ENCODE peak calls at places on chromosomes 12 and 14, in four cellular contexts. One of them, this sample, is unnamed.

GRCh38 chr14:53412819-53413664 is 259.9 kb upstream of the DDHD1 start:
- DNase-seq in activated effector memory CD4-positive, alpha-beta T cell treated with Interleukin-2 at 50 U/mL for 16 hours: no peak
- DNase-seq in Karpas-422: peak
- DNase-seq in trophoblast cell: peak
- DNase-seq in this sample: no peak

GRCh38 chr12:11347810-11348209 is 37.6 kb upstream of the PRB4 start:
- DNase-seq in activated effector memory CD4-positive, alpha-beta T cell treated with Interleukin-2 at 50 U/mL for 16 hours: no peak
- DNase-seq in Karpas-422: no peak
- DNase-seq in trophoblast cell: peak
- DNase-seq in this sample: no peak

GRCh38 chr12:51505363-51505762 is 80.7 kb downstream of the SLC4A8 start:
- DNase-seq in activated effector memory CD4-positive, alpha-beta T cell treated with Interleukin-2 at 50 U/mL for 16 hours: no peak
- DNase-seq in Karpas-422: no peak
- DNase-seq in trophoblast cell: no peak
- DNase-seq in this sample: no peak

GRCh38 chr14:32083789-32084188 is 6.7 kb downstream of the ARHGAP5 start:
- DNase-seq in activated effector memory CD4-positive, alpha-beta T cell treated with Interleukin-2 at 50 U/mL for 16 hours: no peak
- DNase-seq in Karpas-422: no peak
- DNase-seq in trophoblast cell: peak
- DNase-seq in this sample: no peak

GRCh38 chr14:85622106-85622505 is 92.2 kb downstream of the FLRT2 start:
- DNase-seq in activated effector memory CD4-positive, alpha-beta T cell treated with Interleukin-2 at 50 U/mL for 16 hours: no peak
- DNase-seq in Karpas-422: no peak
- DNase-seq in trophoblast cell: peak
- DNase-seq in this sample: no peak

GRCh38 chr14:85732031-85732430 is 202.1 kb downstream of the FLRT2 start:
- DNase-seq in activated effector memory CD4-positive, alpha-beta T cell treated with Interleukin-2 at 50 U/mL for 16 hours: no peak
- DNase-seq in Karpas-422: no peak
- DNase-seq in trophoblast cell: no peak
- DNase-seq in this sample: no peak

GRCh38 chr12:19158909-19159308 is 29.4 kb downstream of the PLEKHA5 start:
- DNase-seq in activated effector memory CD4-positive, alpha-beta T cell treated with Interleukin-2 at 50 U/mL for 16 hours: no peak
- DNase-seq in Karpas-422: no peak
- DNase-seq in trophoblast cell: no peak
- DNase-seq in this sample: no peak

GRCh38 chr12:89783321-89784060 is 74.9 kb upstream of the ATP2B1 start:
- DNase-seq in activated effector memory CD4-positive, alpha-beta T cell treated with Interleukin-2 at 50 U/mL for 16 hours: no peak
- DNase-seq in Karpas-422: peak
- DNase-seq in trophoblast cell: no peak
- DNase-seq in this sample: no peak

GRCh38 chr14:31090872-31091764 is 64.9 kb upstream of the STRN3 start:
- DNase-seq in activated effector memory CD4-positive, alpha-beta T cell treated with Interleukin-2 at 50 U/mL for 16 hours: no peak
- DNase-seq in Karpas-422: no peak
- DNase-seq in trophoblast cell: peak
- DNase-seq in this sample: no peak

GRCh38 chr12:120856980-120857379 is 47.2 kb downstream of the SPPL3 start:
- DNase-seq in activated effector memory CD4-positive, alpha-beta T cell treated with Interleukin-2 at 50 U/mL for 16 hours: no peak
- DNase-seq in Karpas-422: peak
- DNase-seq in trophoblast cell: peak
- DNase-seq in this sample: no peak

GRCh38 chr14:65772901-65773574 is 360.5 kb downstream of the FUT8 start:
- DNase-seq in activated effector memory CD4-positive, alpha-beta T cell treated with Interleukin-2 at 50 U/mL for 16 hours: no peak
- DNase-seq in Karpas-422: no peak
- DNase-seq in trophoblast cell: no peak
- DNase-seq in this sample: no peak

GRCh38 chr12:42426733-42427132 is 100.8 kb downstream of the PPHLN1 start:
- DNase-seq in activated effector memory CD4-positive, alpha-beta T cell treated with Interleukin-2 at 50 U/mL for 16 hours: no peak
- DNase-seq in Karpas-422: no peak
- DNase-seq in trophoblast cell: peak
- DNase-seq in this sample: no peak

GRCh38 chr14:85471744-85472143 is 58.2 kb upstream of the FLRT2 start:
- DNase-seq in activated effector memory CD4-positive, alpha-beta T cell treated with Interleukin-2 at 50 U/mL for 16 hours: no peak
- DNase-seq in Karpas-422: no peak
- DNase-seq in trophoblast cell: peak
- DNase-seq in this sample: no peak

GRCh38 chr14:54642950-54643695 is 76.2 kb downstream of the SAMD4A start:
- DNase-seq in activated effector memory CD4-positive, alpha-beta T cell treated with Interleukin-2 at 50 U/mL for 16 hours: no peak
- DNase-seq in Karpas-422: peak
- DNase-seq in trophoblast cell: peak
- DNase-seq in this sample: peak

GRCh38 chr12:19316420-19316819 is 122.9 kb upstream of the AEBP2 start:
- DNase-seq in activated effector memory CD4-positive, alpha-beta T cell treated with Interleukin-2 at 50 U/mL for 16 hours: no peak
- DNase-seq in Karpas-422: no peak
- DNase-seq in trophoblast cell: no peak
- DNase-seq in this sample: no peak

GRCh38 chr12:3275171-3276041 is 198.2 kb downstream of the TSPAN9 start:
- DNase-seq in activated effector memory CD4-positive, alpha-beta T cell treated with Interleukin-2 at 50 U/mL for 16 hours: peak
- DNase-seq in Karpas-422: peak
- DNase-seq in trophoblast cell: peak
- DNase-seq in this sample: peak

GRCh38 chr12:127926004-127926403 is 341.0 kb upstream of the TMEM132C start:
- DNase-seq in activated effector memory CD4-positive, alpha-beta T cell treated with Interleukin-2 at 50 U/mL for 16 hours: no peak
- DNase-seq in Karpas-422: peak
- DNase-seq in trophoblast cell: no peak
- DNase-seq in this sample: no peak

GRCh38 chr14:76672123-76672522 is 89.1 kb upstream of the VASH1 start:
- DNase-seq in activated effector memory CD4-positive, alpha-beta T cell treated with Interleukin-2 at 50 U/mL for 16 hours: no peak
- DNase-seq in Karpas-422: no peak
- DNase-seq in trophoblast cell: no peak
- DNase-seq in this sample: no peak

GRCh38 chr14:41280745-41281144 is 325.9 kb upstream of the LRFN5 start:
- DNase-seq in activated effector memory CD4-positive, alpha-beta T cell treated with Interleukin-2 at 50 U/mL for 16 hours: no peak
- DNase-seq in Karpas-422: peak
- DNase-seq in trophoblast cell: peak
- DNase-seq in this sample: no peak

GRCh38 chr14:50388256-50388931 is 8.3 kb downstream of the CDKL1 start:
- DNase-seq in activated effector memory CD4-positive, alpha-beta T cell treated with Interleukin-2 at 50 U/mL for 16 hours: no peak
- DNase-seq in Karpas-422: no peak
- DNase-seq in trophoblast cell: no peak
- DNase-seq in this sample: no peak

GRCh38 chr12:25189656-25190055 is 5.3 kb downstream of the DNAI7 start:
- DNase-seq in activated effector memory CD4-positive, alpha-beta T cell treated with Interleukin-2 at 50 U/mL for 16 hours: no peak
- DNase-seq in Karpas-422: no peak
- DNase-seq in trophoblast cell: no peak
- DNase-seq in this sample: no peak

GRCh38 chr14:22337938-22338337 is 251.1 kb downstream of the DAD1 start:
- DNase-seq in activated effector memory CD4-positive, alpha-beta T cell treated with Interleukin-2 at 50 U/mL for 16 hours: no peak
- DNase-seq in Karpas-422: no peak
- DNase-seq in trophoblast cell: no peak
- DNase-seq in this sample: no peak

GRCh38 chr14:59632381-59632780 is 55.8 kb upstream of the CCDC175 start:
- DNase-seq in activated effector memory CD4-positive, alpha-beta T cell treated with Interleukin-2 at 50 U/mL for 16 hours: no peak
- DNase-seq in Karpas-422: peak
- DNase-seq in trophoblast cell: peak
- DNase-seq in this sample: no peak

GRCh38 chr12:102234599-102234998 is 37.0 kb upstream of the PMCH start:
- DNase-seq in activated effector memory CD4-positive, alpha-beta T cell treated with Interleukin-2 at 50 U/mL for 16 hours: no peak
- DNase-seq in Karpas-422: no peak
- DNase-seq in trophoblast cell: no peak
- DNase-seq in this sample: no peak

GRCh38 chr14:60590907-60591510 is 58.3 kb downstream of the SIX1 start:
- DNase-seq in activated effector memory CD4-positive, alpha-beta T cell treated with Interleukin-2 at 50 U/mL for 16 hours: no peak
- DNase-seq in Karpas-422: no peak
- DNase-seq in trophoblast cell: no peak
- DNase-seq in this sample: no peak

GRCh38 chr14:63542231-63542999 is 762 bp downstream of the PPP2R5E start:
- DNase-seq in activated effector memory CD4-positive, alpha-beta T cell treated with Interleukin-2 at 50 U/mL for 16 hours: peak
- DNase-seq in Karpas-422: peak
- DNase-seq in trophoblast cell: peak
- DNase-seq in this sample: peak

GRCh38 chr12:57965766-57966165 is 24.4 kb downstream of the ATP23 start:
- DNase-seq in activated effector memory CD4-positive, alpha-beta T cell treated with Interleukin-2 at 50 U/mL for 16 hours: no peak
- DNase-seq in Karpas-422: no peak
- DNase-seq in trophoblast cell: peak
- DNase-seq in this sample: no peak

GRCh38 chr12:95481072-95481471 is 7.1 kb downstream of the METAP2 start:
- DNase-seq in activated effector memory CD4-positive, alpha-beta T cell treated with Interleukin-2 at 50 U/mL for 16 hours: no peak
- DNase-seq in Karpas-422: no peak
- DNase-seq in trophoblast cell: no peak
- DNase-seq in this sample: no peak

GRCh38 chr14:59337151-59337611 is 128.0 kb downstream of the GPR135 start:
- DNase-seq in activated effector memory CD4-positive, alpha-beta T cell treated with Interleukin-2 at 50 U/mL for 16 hours: no peak
- DNase-seq in Karpas-422: no peak
- DNase-seq in trophoblast cell: peak
- DNase-seq in this sample: no peak

GRCh38 chr14:87063181-87063580 is 929.8 kb downstream of the GALC start:
- DNase-seq in activated effector memory CD4-positive, alpha-beta T cell treated with Interleukin-2 at 50 U/mL for 16 hours: no peak
- DNase-seq in Karpas-422: peak
- DNase-seq in trophoblast cell: no peak
- DNase-seq in this sample: no peak

GRCh38 chr14:34170891-34171290 is 220.0 kb upstream of the EGLN3 start:
- DNase-seq in activated effector memory CD4-positive, alpha-beta T cell treated with Interleukin-2 at 50 U/mL for 16 hours: no peak
- DNase-seq in Karpas-422: no peak
- DNase-seq in trophoblast cell: no peak
- DNase-seq in this sample: no peak

GRCh38 chr14:99201351-99202073 is 70.5 kb downstream of the BCL11B start:
- DNase-seq in activated effector memory CD4-positive, alpha-beta T cell treated with Interleukin-2 at 50 U/mL for 16 hours: no peak
- DNase-seq in Karpas-422: no peak
- DNase-seq in trophoblast cell: no peak
- DNase-seq in this sample: no peak

GRCh38 chr12:116423053-116423452 is 136.1 kb upstream of the MAP1LC3B2 start:
- DNase-seq in activated effector memory CD4-positive, alpha-beta T cell treated with Interleukin-2 at 50 U/mL for 16 hours: no peak
- DNase-seq in Karpas-422: no peak
- DNase-seq in trophoblast cell: peak
- DNase-seq in this sample: no peak

GRCh38 chr12:53207042-53207441 is at the start of gene ITGB7:
- DNase-seq in activated effector memory CD4-positive, alpha-beta T cell treated with Interleukin-2 at 50 U/mL for 16 hours: peak
- DNase-seq in Karpas-422: peak
- DNase-seq in trophoblast cell: no peak
- DNase-seq in this sample: peak

GRCh38 chr14:93114713-93115068 is 1.0 kb downstream of the ITPK1 start:
- DNase-seq in activated effector memory CD4-positive, alpha-beta T cell treated with Interleukin-2 at 50 U/mL for 16 hours: no peak
- DNase-seq in Karpas-422: no peak
- DNase-seq in trophoblast cell: no peak
- DNase-seq in this sample: no peak

GRCh38 chr14:95876769-95877490 is at the start of gene TUNAR:
- DNase-seq in activated effector memory CD4-positive, alpha-beta T cell treated with Interleukin-2 at 50 U/mL for 16 hours: no peak
- DNase-seq in Karpas-422: no peak
- DNase-seq in trophoblast cell: no peak
- DNase-seq in this sample: no peak